ENCODE peak calls at places on chromosomes 13 and 19, in eight cellular contexts. G is activated CD4-positive, alpha-beta T cell treated with anti-CD3 and anti-CD28 coated beads for 48 hours; N is choroid plexus epithelial cell; I is stimulated activated CD4-positive, alpha-beta T cell treated with anti-CD3 and anti-CD28 coated beads, Interleukin-2, amount 100 ng/mL, for 48 hours; Y is DMS 273 treated with DMSO at 0.1 percent for 48 hours; O is T-cell; U is mucosa of gallbladder; H is effector CD4-positive, alpha-beta T cell. B is an unnamed sample.

GRCh38 chr13:92849381-92849780 is 377.2 kb upstream of the GPC6 start:
- DNase-seq in G (no peak), N (no peak), I (no peak), Y (no peak), O (no peak), U (no peak), H (no peak), B (no peak)

GRCh38 chr13:73898276-73898675 is 235.9 kb downstream of the KLF12 start:
- DNase-seq in G (no peak), N (no peak), I (no peak), Y (no peak), O (no peak), U (no peak), H (no peak), B (no peak)

GRCh38 chr19:34475026-34475974 is 6.3 kb upstream of the WTIP start:
- DNase-seq in G (peak), N (peak), I (peak), Y (no peak), O (no peak), U (no peak), H (no peak), B (no peak)

GRCh38 chr13:41652735-41653361 is 195.5 kb downstream of the RGCC start:
- DNase-seq in G (peak), N (peak), I (no peak), Y (no peak), O (peak), U (peak), H (peak), B (peak)

GRCh38 chr19:2055871-2056809 is 5.1 kb upstream of the MKNK2 start:
- DNase-seq in G (no peak), N (peak), I (no peak), Y (no peak), O (no peak), U (peak), H (no peak), B (no peak)

GRCh38 chr13:21976159-21976558 is 305.3 kb downstream of the FGF9 start:
- DNase-seq in G (no peak), N (no peak), I (no peak), Y (no peak), O (no peak), U (no peak), H (no peak), B (no peak)

GRCh38 chr13:114067886-114068722 is 64.3 kb downstream of the RASA3 start:
- DNase-seq in G (peak), N (no peak), I (no peak), Y (no peak), O (peak), U (no peak), H (peak), B (no peak)

GRCh38 chr13:113791761-113792160 is 32.7 kb downstream of the TMEM255B start:
- DNase-seq in G (no peak), N (no peak), I (no peak), Y (no peak), O (no peak), U (no peak), H (no peak), B (no peak)

GRCh38 chr19:778910-779653 is 18.2 kb upstream of the PTBP1 start:
- DNase-seq in G (no peak), N (peak), I (no peak), Y (no peak), O (no peak), U (peak), H (no peak), B (no peak)

GRCh38 chr19:51691122-51692064 is 1.7 kb upstream of the SPACA6 start:
- DNase-seq in G (no peak), N (peak), I (no peak), Y (no peak), O (no peak), U (no peak), H (no peak), B (no peak)

GRCh38 chr19:53957448-53958167 is 5.1 kb upstream of the CACNG8 start:
- DNase-seq in G (no peak), N (no peak), I (no peak), Y (no peak), O (no peak), U (no peak), H (no peak), B (no peak)

GRCh38 chr19:10655457-10656312 is 1.5 kb downstream of the ILF3 start:
- DNase-seq in G (peak), N (peak), I (no peak), Y (no peak), O (no peak), U (no peak), H (no peak), B (peak)

GRCh38 chr13:47067296-47067695 is 170.4 kb upstream of the HTR2A start:
- DNase-seq in G (no peak), N (no peak), I (no peak), Y (no peak), O (no peak), U (no peak), H (no peak), B (no peak)

GRCh38 chr19:32224371-32225244 is 120.8 kb upstream of the ZNF507 start:
- DNase-seq in G (peak), N (peak), I (peak), Y (no peak), O (peak), U (peak), H (peak), B (no peak)

GRCh38 chr19:20664917-20665781 is 3.8 kb upstream of the ZNF626 start:
- DNase-seq in G (no peak), N (peak), I (no peak), Y (no peak), O (no peak), U (no peak), H (no peak), B (no peak)

GRCh38 chr19:15479391-15480345 is at the start of gene PGLYRP2:
- DNase-seq in G (no peak), N (no peak), I (no peak), Y (no peak), O (no peak), U (peak), H (no peak), B (no peak)

GRCh38 chr19:48619692-48620565 is 623 bp downstream of the SPHK2 start:
- DNase-seq in G (no peak), N (no peak), I (no peak), Y (no peak), O (no peak), U (no peak), H (no peak), B (no peak)

GRCh38 chr13:26037302-26037701 is 14.5 kb downstream of the SHISA2 start:
- DNase-seq in G (peak), N (peak), I (no peak), Y (no peak), O (no peak), U (no peak), H (peak), B (peak)

GRCh38 chr19:12723643-12724426 is at the start of gene TNPO2:
- DNase-seq in G (peak), N (peak), I (peak), Y (peak), O (peak), U (peak), H (peak), B (peak)

GRCh38 chr19:362154-362553 is 17.6 kb upstream of the MIER2 start:
- DNase-seq in G (no peak), N (no peak), I (no peak), Y (no peak), O (no peak), U (no peak), H (no peak), B (no peak)

GRCh38 chr13:99367106-99367616 is 60.0 kb upstream of the GPR183 start:
- DNase-seq in G (no peak), N (no peak), I (no peak), Y (no peak), O (no peak), U (no peak), H (no peak), B (no peak)

B was measured in NCI-H1694.